ENCODE peak calls at places on chromosomes 4 and X, in ten cellular contexts. Y is heart left ventricle; U is fibroblast of the aortic adventitia; M is B cell; C is CD4-positive, alpha-beta T cell; V is OCI-LY7; F is activated B cell treated with CpG ODN at 0.5 μM for 24 hours; E is astrocyte of the cerebellum; D is fibroblast of lung; W is endothelial cell. H is an unnamed sample.

GRCh38 chr4:152103181-152103901 is 342.5 kb upstream of the GATB start:
- DNase-seq in C (no peak), V (no peak), E (no peak), U (no peak), M (no peak), Y (no peak), D (no peak), F (no peak), W (no peak), H (no peak)

GRCh38 chr4:106021737-106022410 is 126.6 kb downstream of the NPNT start:
- DNase-seq in D (peak; percentile 75), W (no peak), M (no peak), E (no peak), F (no peak), U (peak; percentile 50), Y (no peak), C (no peak), V (no peak), H (no peak)

GRCh38 chr4:121164291-121164690 is at the start of gene TNIP3:
- DNase-seq in F (no peak), V (no peak), M (no peak), Y (no peak), C (no peak), D (peak; percentile 65), W (no peak), U (peak; percentile 71), E (peak; percentile 16), H (no peak)

GRCh38 chr4:167555338-167556022 is 321.2 kb upstream of the SPOCK3 start:
- DNase-seq in M (no peak), D (no peak), V (no peak), E (no peak), Y (no peak), W (no peak), F (no peak), C (no peak), U (no peak), H (no peak)

GRCh38 chr4:54661156-54661555 is 3.4 kb downstream of the KIT start:
- DNase-seq in U (no peak), Y (no peak), W (no peak), D (peak; percentile 31), M (no peak), V (no peak), E (no peak), F (no peak), C (no peak), H (no peak)

GRCh38 chrX:76148753-76149152 is 24.1 kb upstream of the PBDC1 start:
- DNase-seq in V (peak; percentile 60), M (no peak), D (peak; percentile 39), U (peak; percentile 49), W (peak; percentile 6), F (peak; percentile 21), C (peak; percentile 16), Y (peak; percentile 42), E (no peak), H (no peak)

GRCh38 chr4:158208931-158209640 is 1.2 kb upstream of the TMEM144 start:
- DNase-seq in U (peak; percentile 24), C (no peak), W (no peak), M (no peak), D (no peak), Y (no peak), F (no peak), E (no peak), V (no peak), H (peak; percentile 33)

GRCh38 chr4:181819951-181820350 is 423.3 kb upstream of the TENM3 start:
- DNase-seq in Y (no peak), C (no peak), E (no peak), V (no peak), U (peak; percentile 12), W (no peak), D (peak; percentile 60), F (no peak), M (no peak), H (no peak)

GRCh38 chr4:184111433-184111832 is 106.2 kb downstream of the ENPP6 start:
- DNase-seq in W (no peak), Y (no peak), F (no peak), M (no peak), E (no peak), C (no peak), U (no peak), D (no peak), V (no peak), H (no peak)

GRCh38 chr4:89152972-89153371 is 41.6 kb downstream of the TIGD2 start:
- DNase-seq in D (peak; percentile 6), C (no peak), Y (no peak), U (no peak), E (no peak), V (no peak), F (no peak), M (no peak), W (no peak), H (no peak)

GRCh38 chr4:53459548-53459947 is 82.1 kb downstream of the FIP1L1 start:
- DNase-seq in C (no peak), D (peak; percentile 75), Y (no peak), F (no peak), V (no peak), W (no peak), E (no peak), M (no peak), U (peak; percentile 63), H (no peak)

GRCh38 chrX:15916704-15917084 is 62.1 kb upstream of the AP1S2 start:
- DNase-seq in M (no peak), C (no peak), Y (no peak), E (no peak), F (no peak), V (no peak), D (peak; percentile 4), U (no peak), W (no peak), H (no peak)

GRCh38 chr4:76570141-76570989 is 135.3 kb downstream of the SHROOM3 start:
- DNase-seq in E (no peak), W (no peak), C (no peak), U (peak; percentile 52), D (peak; percentile 89), M (no peak), F (no peak), Y (no peak), V (no peak), H (no peak)

GRCh38 chr4:131721883-131722282 is 1427.2 kb upstream of the PCDH10 start:
- DNase-seq in C (no peak), W (no peak), M (no peak), Y (no peak), U (no peak), F (no peak), V (no peak), E (no peak), D (no peak), H (no peak)

GRCh38 chrX:133323450-133323849 is 91.8 kb downstream of the GPC4 start:
- DNase-seq in C (no peak), U (no peak), M (no peak), E (no peak), W (no peak), D (no peak), Y (no peak), F (no peak), V (no peak), H (no peak)

GRCh38 chrX:111086521-111087127 is 9.4 kb upstream of the PAK3 start:
- DNase-seq in M (no peak), E (no peak), V (no peak), D (no peak), Y (no peak), F (no peak), U (no peak), W (no peak), C (no peak), H (no peak)

GRCh38 chrX:8366491-8366890 is 98.1 kb upstream of the VCX3B start:
- DNase-seq in C (no peak), M (no peak), Y (no peak), U (no peak), D (peak; percentile 68), W (no peak), E (no peak), V (no peak), F (no peak), H (no peak)
- TF ChIP-seq CTCF in C (no peak), M (no peak), Y (no peak), U (no peak), D (no peak), W (no peak), E (no peak), V (no peak), F (no peak), H (no peak)

GRCh38 chr4:154858166-154858565 is 77.1 kb downstream of the RBM46 start:
- DNase-seq in F (no peak), Y (no peak), C (no peak), U (peak; percentile 4), M (no peak), W (no peak), E (no peak), D (no peak), V (no peak), H (no peak)

DNA sequence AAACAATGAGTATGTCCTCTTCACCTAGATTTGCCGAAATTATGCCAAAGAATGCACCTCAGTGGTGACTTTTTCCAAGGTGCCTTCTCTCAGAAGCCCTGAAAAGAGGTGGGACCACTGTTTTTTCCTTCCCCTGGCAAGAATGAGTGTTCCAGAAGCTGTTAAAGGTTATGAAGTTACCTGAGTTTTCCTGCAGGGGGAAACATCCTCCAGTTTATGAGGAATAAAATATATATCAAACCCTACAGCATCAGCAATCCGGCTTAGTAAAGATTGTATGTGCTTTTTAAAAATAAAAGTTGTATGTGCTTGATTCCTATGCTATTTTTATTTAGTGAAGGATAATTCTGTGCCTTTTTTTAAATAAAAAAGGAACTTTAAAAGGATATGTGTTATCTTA is 73.3 kb downstream of the RBM46 start:
- DNase-seq in C (no peak), D (no peak), W (no peak), Y (no peak), M (no peak), F (no peak), U (peak; percentile 45), E (no peak), V (no peak), H (no peak)
- TF ChIP-seq CTCF in C (no peak), D (no peak), W (peak; percentile 30), Y (no peak), M (peak; percentile 24), F (no peak), U (peak; percentile 31), E (peak; percentile 4), V (peak; percentile 28), H (no peak)

GRCh38 chr4:56112377-56112776 is 163.6 kb downstream of the CEP135 start:
- DNase-seq in M (no peak), U (no peak), F (no peak), Y (no peak), V (no peak), W (no peak), D (no peak), E (no peak), C (no peak), H (no peak)
- TF ChIP-seq CTCF in M (no peak), U (no peak), F (no peak), Y (no peak), V (peak; percentile 33), W (peak; percentile 12), D (no peak), E (peak; percentile 10), C (no peak), H (no peak)

DNA sequence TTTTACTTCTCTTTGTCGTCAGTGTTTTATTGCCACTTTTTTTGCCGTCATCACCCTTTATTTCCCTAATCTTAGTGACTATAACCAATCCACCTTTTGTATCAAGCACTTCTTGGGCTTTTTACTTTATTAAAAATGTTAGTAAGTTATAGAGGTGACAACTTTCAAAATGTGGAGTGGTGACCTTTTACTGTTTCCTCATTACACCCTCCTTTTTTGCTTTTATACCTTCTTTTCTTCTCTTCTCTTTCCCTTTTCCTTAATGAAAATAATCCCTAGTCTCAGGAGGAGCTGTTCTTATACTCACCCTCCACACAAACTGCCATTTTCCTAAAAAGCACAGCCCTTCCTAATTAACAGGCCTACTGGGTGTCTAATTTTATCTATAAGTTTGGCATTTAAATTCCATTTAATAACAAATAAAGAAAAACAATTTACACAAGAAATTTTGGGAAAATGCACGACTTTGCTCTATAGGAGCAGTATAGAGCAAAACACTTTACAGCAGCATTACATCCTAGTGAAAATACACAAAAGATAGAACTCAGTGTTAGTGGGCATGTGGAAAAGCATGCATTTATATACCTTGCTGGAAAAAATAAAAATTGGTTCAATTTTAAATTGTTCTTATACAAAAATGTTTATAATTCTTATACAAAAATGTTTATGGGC is 27.3 kb downstream of the BBS12 start:
- DNase-seq in C (no peak), D (no peak), F (no peak), M (no peak), Y (no peak), E (no peak), V (no peak), W (no peak), U (peak; percentile 59), H (no peak)
- TF ChIP-seq CTCF in C (no peak), D (peak; percentile 27), F (no peak), M (no peak), Y (no peak), E (peak; percentile 41), V (peak; percentile 25), W (peak; percentile 49), U (peak; percentile 80), H (no peak)

H was measured in GM13976.